ENCODE peak calls at places on chromosomes 11 and 22, in nine cellular contexts. K is mesenchymal stem cell, V is HL-60, N is dorsolateral prefrontal cortex, F is AG09309, R is OCI-LY7, W is WERI-Rb-1, Z is right cardiac atrium, P is testis. L is an unnamed sample.

GRCh38 chr11:103924166-103925013 is 112.0 kb upstream of the DDI1 start:
- DNase-seq in K (no peak), V (no peak), N (no peak), F (no peak), R (no peak), W (no peak), Z (no peak), P (no peak), L (no peak)

GRCh38 chr22:22856364-22856763 is 31.3 kb upstream of the IGLL5 start:
- DNase-seq in K (no peak), V (no peak), N (no peak), F (no peak), R (peak; percentile 51), W (no peak), Z (no peak), P (no peak), L (no peak)

GRCh38 chr22:32684822-32685187 is 116.7 kb upstream of the TIMP3 start:
- DNase-seq in K (no peak), V (no peak), N (no peak), F (no peak), R (no peak), W (no peak), Z (no peak), P (no peak), L (peak; percentile 63)

GRCh38 chr22:47921906-47922305 is 1159.5 kb downstream of the TBC1D22A start:
- DNase-seq in K (no peak), V (no peak), N (no peak), F (no peak), R (peak; percentile 49), W (no peak), Z (no peak), P (no peak), L (no peak)

GRCh38 chr22:35892192-35892591 is 136.4 kb downstream of the RBFOX2 start:
- DNase-seq in K (peak; percentile 59), V (no peak), N (no peak), F (peak; percentile 48), R (no peak), W (no peak), Z (no peak), P (no peak), L (peak; percentile 65)

GRCh38 chr11:46112961-46113617 is 8.2 kb downstream of the PHF21A start:
- DNase-seq in K (peak; percentile 71), V (peak; percentile 69), N (no peak), F (no peak), R (peak; percentile 80), W (no peak), Z (no peak), P (peak; percentile 67), L (peak; percentile 54)

GRCh38 chr22:33743756-33744155 is 176.5 kb downstream of the LARGE1 start:
- DNase-seq in K (no peak), V (no peak), N (no peak), F (no peak), R (no peak), W (no peak), Z (no peak), P (no peak), L (no peak)

GRCh38 chr11:34977039-34977906 is 60.9 kb downstream of the PDHX start:
- DNase-seq in K (peak; percentile 85), V (no peak), N (no peak), F (peak; percentile 48), R (no peak), W (no peak), Z (no peak), P (no peak), L (peak; percentile 40)

GRCh38 chr11:106389096-106389495 is 311.6 kb downstream of the AASDHPPT start:
- DNase-seq in K (peak; percentile 67), V (no peak), N (no peak), F (no peak), R (no peak), W (no peak), Z (no peak), P (no peak), L (peak; percentile 71)

GRCh38 chr22:48943567-48944432 is 883.9 kb downstream of the BRD1 start:
- DNase-seq in K (no peak), V (no peak), N (peak; percentile 68), F (no peak), R (peak; percentile 36), W (peak; percentile 59), Z (peak; percentile 31), P (peak; percentile 24), L (no peak)

GRCh38 chr22:42969348-42969975 is 45.5 kb downstream of the PACSIN2 start:
- DNase-seq in K (no peak), V (no peak), N (no peak), F (peak; percentile 95), R (no peak), W (no peak), Z (no peak), P (no peak), L (no peak)

GRCh38 chr22:19871023-19871844 is 16.6 kb upstream of the GNB1L start:
- DNase-seq in K (no peak), V (no peak), N (peak; percentile 14), F (no peak), R (no peak), W (peak; percentile 2), Z (peak; percentile 8), P (no peak), L (no peak)

GRCh38 chr11:102971766-102972165 is 16.2 kb upstream of the MMP13 start:
- DNase-seq in K (no peak), V (no peak), N (no peak), F (peak; percentile 80), R (no peak), W (no peak), Z (no peak), P (no peak), L (no peak)

GRCh38 chr22:48367731-48368130 is 1459.9 kb downstream of the BRD1 start:
- DNase-seq in K (no peak), V (no peak), N (no peak), F (no peak), R (no peak), W (no peak), Z (no peak), P (no peak), L (no peak)

GRCh38 chr22:39242809-39243442 is 1.9 kb downstream of the PDGFB start:
- DNase-seq in K (peak; percentile 58), V (no peak), N (no peak), F (no peak), R (no peak), W (peak; percentile 26), Z (no peak), P (no peak), L (no peak)

GRCh38 chr11:2519879-2520735 is 75.3 kb downstream of the KCNQ1 start:
- DNase-seq in K (no peak), V (no peak), N (peak; percentile 30), F (no peak), R (no peak), W (peak; percentile 3), Z (peak; percentile 12), P (peak; percentile 11), L (no peak)

DNA sequence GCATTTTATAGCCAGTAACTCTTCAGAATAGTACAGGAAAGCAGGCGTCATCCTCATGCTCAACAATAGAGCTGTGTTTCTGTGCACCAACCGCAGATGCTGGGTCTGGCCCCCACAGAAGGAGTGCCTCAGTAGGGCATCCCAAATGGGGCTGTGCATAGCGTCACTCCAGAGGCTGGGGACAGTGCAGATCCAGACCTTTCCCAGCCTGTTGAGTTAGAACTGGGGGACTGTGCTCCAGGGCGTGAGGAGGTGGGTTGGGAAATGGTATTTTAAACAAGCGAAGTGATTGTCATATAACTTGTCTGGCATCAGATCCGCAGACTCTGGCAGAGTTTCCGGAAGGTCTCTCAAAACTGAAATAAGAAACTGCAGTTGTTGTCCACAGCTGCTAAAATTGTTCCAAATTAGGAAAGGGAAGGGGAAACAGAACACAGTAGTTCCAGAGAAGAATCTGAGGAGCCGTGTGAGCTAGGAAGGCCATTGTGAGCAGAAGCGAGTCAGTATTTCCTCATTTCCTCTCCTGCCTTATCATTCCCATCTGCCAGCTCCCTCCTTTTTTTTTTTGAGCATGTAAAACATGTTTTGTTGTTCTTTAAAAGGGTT is 52.2 kb downstream of the JAM3 start:
- DNase-seq in K (peak; percentile 45), V (no peak), N (peak; percentile 76), F (no peak), R (no peak), W (no peak), Z (peak; percentile 40), P (peak; percentile 37), L (peak; percentile 27)
- H3K4me3 ChIP-seq in K (no peak overlapping the region), V (no peak overlapping the region), N (peak overlapping the region; percentile 52), F (peak overlapping the region; percentile 27), R (no peak overlapping the region), W (no peak overlapping the region), Z (peak overlapping the region; percentile 1), P (no peak overlapping the region), L (peak overlapping the region; percentile 16)

GRCh38 chr11:61828629-61829407 is 718 bp downstream of the FADS2 start:
- DNase-seq in K (peak; percentile 68), V (no peak), N (peak; percentile 38), F (no peak), R (no peak), W (peak; percentile 81), Z (peak; percentile 41), P (peak; percentile 75), L (no peak)
- H3K4me3 ChIP-seq in K (peak overlapping the region; percentile 82), V (peak overlapping the region; percentile 36), N (peak overlapping the region; percentile 87), F (peak overlapping the region; percentile 66), R (no peak overlapping the region), W (peak overlapping the region; percentile 70), Z (peak overlapping the region; percentile 65), P (peak overlapping the region; percentile 72), L (peak overlapping the region; percentile 97)

DNA sequence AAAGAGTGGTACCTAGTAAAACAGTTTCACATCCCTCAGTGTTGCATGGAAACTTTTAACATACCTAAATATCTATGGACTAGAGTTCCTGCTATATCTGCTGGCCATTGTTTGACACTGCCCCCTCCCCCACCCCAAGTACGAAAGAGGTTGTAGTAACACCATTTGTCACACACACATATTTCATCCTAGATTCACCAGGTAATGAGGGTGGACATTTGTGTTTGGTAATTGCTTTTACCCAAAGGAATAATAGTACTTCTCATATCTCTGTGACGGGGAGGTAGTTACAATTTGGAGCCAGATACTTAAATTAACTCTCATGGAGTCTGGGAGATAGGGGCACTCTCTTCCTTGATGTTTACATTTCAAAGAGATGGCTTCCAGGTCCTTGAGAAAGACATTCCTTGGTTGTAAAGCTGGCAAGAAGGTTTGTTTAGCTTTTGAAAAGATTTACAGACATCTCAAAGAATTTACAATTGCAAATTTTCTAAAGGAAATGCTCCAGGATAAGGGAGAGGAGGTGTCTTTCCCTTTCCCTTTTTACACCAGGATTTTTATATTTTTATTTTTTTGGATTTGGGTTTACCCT is 38.8 kb downstream of the REXO2 start:
- DNase-seq in K (peak; percentile 22), V (no peak), N (no peak), F (no peak), R (no peak), W (no peak), Z (no peak), P (no peak), L (no peak)
- H3K4me3 ChIP-seq in K (no peak overlapping the region), V (no peak overlapping the region), N (no peak overlapping the region), F (no peak overlapping the region), R (no peak overlapping the region), W (no peak overlapping the region), Z (no peak overlapping the region), P (no peak overlapping the region), L (no peak overlapping the region)

DNA sequence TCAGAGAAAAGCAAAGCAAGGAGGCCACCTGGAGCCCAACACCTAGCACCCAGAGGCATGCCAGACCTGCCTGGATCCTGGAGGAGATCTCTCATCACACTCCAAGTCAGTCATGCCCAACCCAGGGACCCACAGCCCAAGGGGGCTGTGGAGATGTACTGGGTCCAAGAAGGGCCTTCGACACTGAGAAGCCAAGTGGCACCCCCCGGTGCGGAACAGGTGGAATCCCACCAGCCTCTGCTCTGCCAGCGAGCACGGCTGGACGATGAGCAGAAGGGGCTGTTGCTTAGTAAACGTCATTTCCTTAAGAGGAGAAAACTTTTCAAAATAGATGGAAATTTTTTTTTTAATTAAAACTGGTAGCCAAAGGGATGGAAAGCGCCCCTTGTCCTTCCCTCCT is 171.9 kb upstream of the GRK3 start:
- DNase-seq in K (no peak), V (no peak), N (no peak), F (no peak), R (no peak), W (no peak), Z (no peak), P (no peak), L (no peak)
- H3K4me3 ChIP-seq in K (no peak overlapping the region), V (no peak overlapping the region), N (no peak overlapping the region), F (no peak overlapping the region), R (no peak overlapping the region), W (no peak overlapping the region), Z (no peak overlapping the region), P (no peak overlapping the region), L (no peak overlapping the region)